ENCODE peak calls at places on chromosome 17, in four cellular contexts. D is islet precursor cell, U is T-helper 17 cell, T is DND-41. H is an unnamed sample.

GRCh38 chr17:81228834-81229665 is 6.3 kb upstream of the CEP131 start:
- DNase-seq in D (no peak), U (no peak), T (no peak), H (no peak)

GRCh38 chr17:66397486-66397885 is 95.1 kb downstream of the PRKCA start:
- DNase-seq in D (peak), U (no peak), T (no peak), H (no peak)

GRCh38 chr17:17387461-17388362 is 84.5 kb downstream of the NT5M start:
- DNase-seq in D (peak), U (no peak), T (peak), H (no peak)

GRCh38 chr17:7716901-7717755 is at the start of gene DNAH2:
- DNase-seq in D (peak), U (no peak), T (no peak), H (no peak)

GRCh38 chr17:68909066-68909465 is 46.1 kb downstream of the ABCA8 start:
- DNase-seq in D (peak), U (no peak), T (no peak), H (no peak)

GRCh38 chr17:79841369-79842135 is 2.3 kb upstream of the CBX4 start:
- DNase-seq in D (peak), U (no peak), T (peak), H (no peak)

GRCh38 chr17:30950669-30951399 is 20.0 kb upstream of the RNF135 start:
- DNase-seq in D (no peak), U (no peak), T (no peak), H (no peak)

GRCh38 chr17:36066365-36066945 is 2.4 kb downstream of the CCL18 start:
- DNase-seq in D (no peak), U (no peak), T (no peak), H (no peak)

H was measured in effector memory CD4-positive, alpha-beta T cell.